ENCODE peak calls at places on chromosomes 4 and X, in ten cellular contexts. J is A549; E is IMR-90; I is heart left ventricle; G is SJSA1; U is CD8-positive, alpha-beta T cell; B is esophagus squamous epithelium; Z is lower lobe of right lung; Q is CD8-positive, alpha-beta memory T cell; R is stomach. K is an unnamed sample. For H3K4me1, the result is how much of the 10 kb centered on the place peaks cover.

GRCh38 chr4:15702941-15703403 is at the start of gene BST1:
- DNase-seq in J (peak), E (peak), I (peak), G (no peak), U (peak), B (no peak), Z (peak), Q (peak), R (peak), K (peak)

GRCh38 chr4:132332932-132333722 is 816.0 kb upstream of the PCDH10 start:
- DNase-seq in J (peak), E (no peak), I (no peak), G (no peak), U (no peak), B (no peak), Z (no peak), Q (no peak), R (no peak), K (no peak)

GRCh38 chr4:99783940-99784339 is 32.7 kb upstream of the DAPP1 start:
- DNase-seq in J (no peak), E (no peak), I (no peak), G (no peak), U (no peak), B (no peak), Z (no peak), Q (no peak), R (no peak), K (no peak)

GRCh38 chrX:74251006-74251930 is 52.7 kb upstream of the ZCCHC13 start:
- DNase-seq in J (peak), E (peak), I (no peak), G (peak), U (no peak), B (no peak), Z (no peak), Q (no peak), R (no peak), K (no peak)

GRCh38 chrX:12946838-12947544 is 27.9 kb upstream of the TMSB4X start:
- DNase-seq in J (peak), E (peak), I (peak), G (peak), U (peak), B (peak), Z (no peak), Q (peak), R (peak), K (peak)

GRCh38 chr4:168877779-168878491 is 132.1 kb downstream of the CBR4 start:
- DNase-seq in J (no peak), E (no peak), I (peak), G (no peak), U (peak), B (no peak), Z (peak), Q (peak), R (no peak), K (peak)

GRCh38 chrX:106894392-106894909 is 8.7 kb downstream of the RIPPLY1 start:
- DNase-seq in J (peak), E (peak), I (peak), G (peak), U (peak), B (no peak), Z (peak), Q (peak), R (peak), K (no peak)

GRCh38 chrX:132622130-132622529 is 133.3 kb upstream of the MBNL3 start:
- DNase-seq in J (no peak), E (peak), I (no peak), G (peak), U (peak), B (no peak), Z (no peak), Q (no peak), R (no peak), K (no peak)

GRCh38 chr4:8906991-8907595 is 35.5 kb upstream of the HMX1 start:
- DNase-seq in J (no peak), E (no peak), I (no peak), G (no peak), U (no peak), B (no peak), Z (no peak), Q (no peak), R (no peak), K (no peak)

GRCh38 chr4:77010841-77011354 is 61.3 kb downstream of the SEPTIN11 start:
- DNase-seq in J (no peak), E (peak), I (no peak), G (peak), U (no peak), B (no peak), Z (no peak), Q (no peak), R (no peak), K (no peak)

GRCh38 chr4:7907142-7907541 is 32.5 kb downstream of the AFAP1 start:
- DNase-seq in J (no peak), E (no peak), I (no peak), G (no peak), U (no peak), B (no peak), Z (no peak), Q (no peak), R (no peak), K (no peak)

GRCh38 chr4:146522862-146523205 is 1.1 kb upstream of the SLC10A7 start:
- DNase-seq in J (peak), E (peak), I (no peak), G (no peak), U (no peak), B (no peak), Z (no peak), Q (no peak), R (no peak), K (no peak)

GRCh38 chr4:15035152-15035551 is 32.9 kb downstream of the CPEB2 start:
- DNase-seq in J (no peak), E (peak), I (no peak), G (no peak), U (no peak), B (no peak), Z (no peak), Q (no peak), R (no peak), K (no peak)

GRCh38 chrX:3777416-3777815 is 64.0 kb upstream of the PRKX start:
- DNase-seq in J (no peak), E (no peak), I (no peak), G (no peak), U (no peak), B (no peak), Z (no peak), Q (no peak), R (no peak), K (no peak)

GRCh38 chrX:73817381-73818199 is 254.6 kb downstream of the CHIC1 start:
- DNase-seq in J (no peak), E (no peak), I (no peak), G (no peak), U (no peak), B (no peak), Z (no peak), Q (no peak), R (no peak), K (no peak)

GRCh38 chr4:2939383-2940243 is 23.6 kb downstream of the NOP14 start:
- DNase-seq in J (no peak), E (no peak), I (no peak), G (no peak), U (no peak), B (no peak), Z (no peak), Q (no peak), R (peak), K (no peak)

GRCh38 chrX:13398073-13398823 is 78.4 kb upstream of the ATXN3L start:
- DNase-seq in J (peak), E (peak), I (peak), G (peak), U (peak), B (no peak), Z (peak), Q (no peak), R (peak), K (peak)

GRCh38 chrX:37787353-37787869 is 7.6 kb downstream of the CYBB start:
- DNase-seq in J (no peak), E (no peak), I (no peak), G (no peak), U (no peak), B (no peak), Z (no peak), Q (no peak), R (no peak), K (no peak)

GRCh38 chrX:37785569-37785968 is 5.7 kb downstream of the CYBB start:
- DNase-seq in J (no peak), E (no peak), I (no peak), G (no peak), U (no peak), B (no peak), Z (peak), Q (no peak), R (no peak), K (no peak)

GRCh38 chrX:37781808-37782207 is 1.9 kb downstream of the CYBB start:
- DNase-seq in J (no peak), E (no peak), I (no peak), G (no peak), U (no peak), B (no peak), Z (no peak), Q (no peak), R (no peak), K (no peak)

GRCh38 chrX:37783284-37783683 is 3.4 kb downstream of the CYBB start:
- DNase-seq in J (no peak), E (no peak), I (no peak), G (no peak), U (no peak), B (no peak), Z (no peak), Q (no peak), R (no peak), K (peak)

DNA sequence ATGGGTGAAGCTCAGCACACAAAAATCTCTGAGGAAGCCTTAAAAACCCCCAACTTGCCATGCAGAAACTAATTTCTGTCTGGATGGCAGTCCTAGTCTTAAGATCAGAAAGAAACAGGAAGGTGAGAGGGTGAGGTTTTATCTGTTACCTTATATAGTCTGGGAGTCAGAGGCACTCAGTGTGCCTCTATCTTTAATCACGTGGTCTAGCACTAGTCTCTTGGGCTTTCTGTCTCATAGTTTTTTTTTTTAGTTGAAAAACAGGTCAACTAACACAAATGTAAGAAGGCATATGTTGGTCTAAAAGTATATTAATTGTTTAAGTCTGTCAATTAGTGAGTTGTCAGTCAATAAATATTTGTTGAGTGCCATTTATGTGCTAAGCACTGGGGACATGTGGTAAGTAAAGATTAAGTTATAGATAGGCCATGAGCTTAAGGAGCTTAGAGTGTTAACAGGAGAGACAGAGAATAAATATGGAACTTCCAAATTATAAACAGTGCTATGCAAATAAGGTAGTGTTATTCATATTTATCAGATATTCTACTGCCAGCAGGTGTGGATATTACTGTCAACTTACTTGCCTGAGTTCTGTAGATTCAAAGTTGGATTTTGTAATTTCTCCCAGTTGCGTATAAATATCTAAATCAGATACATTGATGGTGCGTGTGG is 6.9 kb downstream of the CYBB start:
- DNase-seq in J (no peak), E (no peak), I (no peak), G (no peak), U (no peak), B (no peak), Z (no peak), Q (no peak), R (no peak), K (no peak)
- H3K4me3 ChIP-seq in J (no peak), E (no peak), I (no peak), G (no peak), U (no peak), B (no peak), Z (no peak), Q (no peak), R (no peak), K (no peak)

GRCh38 chr4:106423791-106424190 is 55.2 kb upstream of the GIMD1 start:
- DNase-seq in J (no peak), E (no peak), I (no peak), G (no peak), U (no peak), B (no peak), Z (no peak), Q (no peak), R (no peak), K (no peak)

GRCh38 chr4:106418444-106418843 is 49.9 kb upstream of the GIMD1 start:
- DNase-seq in J (no peak), E (no peak), I (no peak), G (no peak), U (no peak), B (no peak), Z (no peak), Q (no peak), R (no peak), K (no peak)

GRCh38 chr4:106421441-106422296 is 53.1 kb upstream of the GIMD1 start:
- DNase-seq in J (peak), E (peak), I (no peak), G (peak), U (no peak), B (no peak), Z (no peak), Q (no peak), R (no peak), K (no peak)

GRCh38 chr4:106422766-106423165 is 54.2 kb upstream of the GIMD1 start:
- DNase-seq in J (no peak), E (no peak), I (no peak), G (peak), U (no peak), B (no peak), Z (no peak), Q (no peak), R (no peak), K (no peak)
- H3K4me1 ChIP-seq in J (under half), E (under half), I (under half), G (under half), U (under half), B (under half), Z (under half), Q (under half), R (under half), K (under half)

GRCh38 chr4:91065117-91065516 is 937.9 kb downstream of the CCSER1 start:
- DNase-seq in J (no peak), E (no peak), I (no peak), G (no peak), U (no peak), B (no peak), Z (no peak), Q (no peak), R (no peak), K (no peak)
- H3K4me3 ChIP-seq in J (no peak), E (no peak), I (no peak), G (no peak), U (no peak), B (no peak), Z (no peak), Q (no peak), R (no peak), K (no peak)

GRCh38 chr4:184440593-184441358 is 33.6 kb downstream of the IRF2 start:
- DNase-seq in J (no peak), E (no peak), I (no peak), G (no peak), U (no peak), B (no peak), Z (no peak), Q (no peak), R (no peak), K (no peak)

GRCh38 chr4:184439856-184440592 is 34.3 kb downstream of the IRF2 start:
- DNase-seq in J (no peak), E (peak), I (peak), G (no peak), U (no peak), B (no peak), Z (peak), Q (no peak), R (peak), K (no peak)

GRCh38 chr4:184439386-184439785 is 35.0 kb downstream of the IRF2 start:
- DNase-seq in J (no peak), E (peak), I (no peak), G (no peak), U (no peak), B (no peak), Z (no peak), Q (no peak), R (no peak), K (no peak)

GRCh38 chr4:184443318-184443717 is 31.0 kb downstream of the IRF2 start:
- DNase-seq in J (no peak), E (no peak), I (no peak), G (no peak), U (no peak), B (no peak), Z (no peak), Q (no peak), R (no peak), K (no peak)

DNA sequence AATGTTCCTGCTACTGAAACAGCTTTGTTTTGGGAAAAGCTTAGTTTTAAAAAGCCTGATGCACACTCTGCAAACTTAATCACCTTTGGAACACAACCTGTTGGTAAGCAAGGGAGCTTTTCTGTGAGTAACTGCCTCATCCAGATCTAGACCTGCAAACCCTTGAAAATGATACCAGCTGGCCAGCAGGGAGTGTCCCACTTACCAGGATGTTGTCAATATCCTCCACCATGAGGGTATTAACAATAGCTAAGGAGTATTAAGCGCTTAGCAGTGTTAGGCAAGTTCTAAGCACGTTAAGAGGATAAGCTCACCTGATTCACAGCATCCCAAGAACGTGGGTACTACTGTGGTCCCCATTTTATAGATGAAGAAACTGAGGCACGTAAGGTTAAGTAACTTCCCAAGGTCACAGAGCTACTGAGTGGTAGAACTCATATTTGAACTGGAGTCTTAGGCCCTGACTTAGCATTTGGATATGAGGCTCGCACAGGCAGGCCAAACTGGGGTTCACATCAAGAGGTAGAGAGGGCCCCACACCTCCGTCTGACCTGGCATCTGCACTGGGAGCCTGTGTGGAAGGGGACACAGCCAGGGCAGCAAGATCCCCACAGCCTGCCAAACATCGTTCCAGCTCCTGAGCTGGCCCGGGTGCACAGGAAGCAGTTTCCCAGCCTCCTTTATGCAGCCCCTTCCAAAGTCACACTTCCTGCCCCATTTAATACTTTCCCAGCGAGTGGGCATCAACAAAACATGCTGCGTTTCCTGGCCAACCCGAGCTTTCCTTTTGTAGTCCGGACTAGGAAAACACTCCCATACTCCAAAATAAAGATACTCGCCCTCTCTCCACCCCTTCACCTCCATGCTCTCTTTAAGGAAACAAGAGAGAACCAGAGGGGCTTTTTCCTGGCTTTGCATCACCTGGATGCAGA is 32.6 kb downstream of the IRF2 start:
- DNase-seq in J (no peak), E (peak), I (no peak), G (no peak), U (no peak), B (no peak), Z (no peak), Q (no peak), R (no peak), K (no peak)
- H3K4me1 ChIP-seq in J (under half), E (under half), I (half or more), G (under half), U (half or more), B (half or more), Z (half or more), Q (half or more), R (half or more), K (under half)

GRCh38 chr4:41880022-41880837 is 55.0 kb upstream of the TMEM33 start:
- DNase-seq in J (no peak), E (no peak), I (no peak), G (no peak), U (no peak), B (no peak), Z (no peak), Q (no peak), R (no peak), K (no peak)
- H3K4me3 ChIP-seq in J (no peak), E (no peak), I (no peak), G (no peak), U (no peak), B (peak), Z (peak), Q (no peak), R (no peak), K (no peak)

GRCh38 chrX:93637591-93637990 is 35.8 kb downstream of the NAP1L3 start:
- DNase-seq in J (no peak), E (no peak), I (no peak), G (no peak), U (no peak), B (no peak), Z (no peak), Q (no peak), R (no peak), K (no peak)
- H3K4me1 ChIP-seq in J (under half), E (under half), I (under half), G (under half), U (under half), B (under half), Z (under half), Q (under half), R (under half), K (under half)

K was measured in aorta.